ENCODE peak calls at places on chromosomes 11 and 22, in six cellular contexts. H is cardiac muscle cell; W is GM04504; U is A172; C is CD4-positive, alpha-beta T cell; N is heart left ventricle. M is an unnamed sample.

GRCh38 chr22:37804886-37805857 is 2.6 kb upstream of the GCAT start:
- DNase-seq in H (peak), U (no peak), C (peak), N (peak), W (peak), M (peak)

GRCh38 chr11:65779919-65780769 is 632 bp downstream of the AP5B1 start:
- DNase-seq in C (peak), U (peak), H (peak), W (peak), N (peak), M (no peak)

GRCh38 chr11:69915151-69915500 is 95.9 kb upstream of the FGF3 start:
- DNase-seq in W (no peak), N (no peak), U (peak), H (no peak), C (no peak), M (no peak)

GRCh38 chr11:9672288-9672916 is 8.5 kb downstream of the SWAP70 start:
- DNase-seq in H (no peak), W (no peak), N (no peak), U (no peak), C (no peak), M (no peak)

GRCh38 chr22:46073683-46074504 is 76.4 kb upstream of the PPARA start:
- DNase-seq in W (no peak), H (peak), N (peak), U (no peak), C (no peak), M (peak)

GRCh38 chr11:46114378-46114777 is 6.9 kb downstream of the PHF21A start:
- DNase-seq in C (no peak), N (no peak), W (no peak), U (no peak), H (no peak), M (no peak)

GRCh38 chr11:12083380-12083779 is 27.0 kb upstream of the MICAL2 start:
- DNase-seq in C (no peak), U (no peak), H (no peak), W (no peak), N (no peak), M (peak)

GRCh38 chr11:129992161-129992944 is 10.3 kb downstream of the PRDM10 start:
- DNase-seq in W (no peak), H (peak), N (no peak), U (peak), C (peak), M (peak)

GRCh38 chr11:109940816-109941215 is 152.4 kb upstream of the ZC3H12C start:
- DNase-seq in H (peak), C (no peak), U (peak), W (peak), N (no peak), M (no peak)

GRCh38 chr11:30422389-30422788 is 99.5 kb downstream of the ARL14EP start:
- DNase-seq in C (no peak), U (no peak), N (no peak), H (no peak), W (no peak), M (peak)

GRCh38 chr11:96045622-96046456 is 121.9 kb upstream of the MTMR2 start:
- DNase-seq in U (peak), N (peak), W (no peak), H (peak), C (no peak), M (no peak)

GRCh38 chr22:37334461-37334858 is 52.2 kb downstream of the CYTH4 start:
- DNase-seq in N (no peak), C (no peak), U (no peak), H (no peak), W (no peak), M (no peak)

GRCh38 chr22:32880061-32880460 is 78.6 kb downstream of the TIMP3 start:
- DNase-seq in C (no peak), N (no peak), U (peak), H (peak), W (peak), M (peak)

GRCh38 chr11:59208956-59209355 is 3.8 kb downstream of the MPEG1 start:
- DNase-seq in N (no peak), C (no peak), W (no peak), H (peak), U (no peak), M (no peak)

GRCh38 chr22:22856364-22856763 is 31.3 kb upstream of the IGLL5 start:
- DNase-seq in H (no peak), U (no peak), N (no peak), C (no peak), W (no peak), M (no peak)

GRCh38 chr11:27806122-27806521 is 105.9 kb upstream of the BDNF start:
- DNase-seq in C (no peak), U (no peak), N (no peak), H (no peak), W (no peak), M (no peak)

GRCh38 chr11:102357116-102357515 is 10.1 kb downstream of the BIRC2 start:
- DNase-seq in N (no peak), C (no peak), W (no peak), U (no peak), H (no peak), M (no peak)

GRCh38 chr22:38657248-38657909 is 941 bp downstream of the CBY1 start:
- DNase-seq in W (peak), N (no peak), H (peak), U (no peak), C (peak), M (no peak)

GRCh38 chr11:119316729-119317591 is at the start of gene MCAM:
- DNase-seq in N (peak), H (peak), U (no peak), C (no peak), W (no peak), M (peak)

GRCh38 chr11:71580057-71581003 is 2.3 kb downstream of the KRTAP5-11 start:
- DNase-seq in N (peak), U (peak), H (peak), W (peak), C (no peak), M (peak)

GRCh38 chr11:114134870-114135269 is 75.4 kb downstream of the ZBTB16 start:
- DNase-seq in C (no peak), W (peak), U (no peak), H (peak), N (no peak), M (no peak)

GRCh38 chr22:36180038-36180880 is 19.7 kb upstream of the APOL3 start:
- DNase-seq in W (no peak), C (peak), U (peak), N (peak), H (peak), M (peak)

GRCh38 chr11:65606876-65607613 is 7.0 kb downstream of the MAP3K11 start:
- DNase-seq in C (no peak), H (peak), N (peak), U (no peak), W (peak), M (peak)

GRCh38 chr11:130203766-130204702 is 44.5 kb downstream of the ST14 start:
- DNase-seq in H (no peak), N (no peak), C (no peak), W (no peak), U (no peak), M (no peak)

GRCh38 chr11:122599434-122599833 is 56.1 kb upstream of the UBASH3B start:
- DNase-seq in U (no peak), W (no peak), C (no peak), H (no peak), N (no peak), M (no peak)

GRCh38 chr11:117550466-117550865 is 222.8 kb downstream of the CEP164 start:
- DNase-seq in C (no peak), U (no peak), N (no peak), W (no peak), H (no peak), M (no peak)

GRCh38 chr11:106077609-106078517 is at the start of gene AASDHPPT:
- DNase-seq in N (no peak), W (peak), H (peak), C (no peak), U (peak), M (no peak)

GRCh38 chr11:132925825-132926469 is 606.4 kb downstream of the OPCML start:
- DNase-seq in N (no peak), W (no peak), C (no peak), U (no peak), H (no peak), M (no peak)

GRCh38 chr11:78325274-78325781 is 92.3 kb downstream of the GAB2 start:
- DNase-seq in N (no peak), W (no peak), C (no peak), U (no peak), H (no peak), M (no peak)

GRCh38 chr11:17273668-17274321 is 2.7 kb upstream of the NUCB2 start:
- DNase-seq in H (no peak), C (no peak), U (no peak), W (no peak), N (no peak), M (peak)

GRCh38 chr11:72777755-72778278 is 16.0 kb downstream of the STARD10 start:
- DNase-seq in W (no peak), N (no peak), H (no peak), C (no peak), U (no peak), M (no peak)

GRCh38 chr22:31944700-31945477 is 554 bp downstream of the YWHAH start:
- DNase-seq in H (peak), N (peak), C (peak), U (no peak), W (no peak), M (peak)

GRCh38 chr11:7060828-7061227 is 28.0 kb upstream of the RBMXL2 start:
- DNase-seq in C (no peak), N (no peak), H (peak), W (peak), U (no peak), M (no peak)

GRCh38 chr11:66418168-66418985 is 2.5 kb upstream of the NPAS4 start:
- DNase-seq in N (peak), W (peak), H (peak), C (peak), U (peak), M (peak)

GRCh38 chr11:103699216-103699615 is 337.2 kb upstream of the DDI1 start:
- DNase-seq in N (no peak), H (peak), C (no peak), W (no peak), U (no peak), M (no peak)

GRCh38 chr22:49012695-49013094 is 815.0 kb downstream of the BRD1 start:
- DNase-seq in U (no peak), C (no peak), H (no peak), N (no peak), W (no peak), M (no peak)

GRCh38 chr11:34682822-34683221 is 61.9 kb downstream of the EHF start:
- DNase-seq in C (no peak), N (no peak), U (peak), W (no peak), H (peak), M (no peak)

GRCh38 chr11:46134540-46134939 is 13.3 kb upstream of the PHF21A start:
- DNase-seq in N (no peak), U (no peak), C (no peak), W (no peak), H (no peak), M (no peak)

M was measured in SJCRH30.